ENCODE peak calls at places on chromosomes 7 and 10, in ten cellular contexts. One of them, this sample, is unnamed.

GRCh38 chr7:5012985-5013384 is 32.7 kb upstream of the RBAK start:
- DNase-seq in gastrocnemius medialis: no peak
- DNase-seq in stimulated activated CD8-positive, alpha-beta memory T cell treated with anti-CD3 and anti-CD28 coated beads, Interleukin-2, amount 100 ng/mL, for 1 hour: no peak
- DNase-seq in GM23248: no peak
- DNase-seq in NCI-H510A: no peak
- DNase-seq in epithelial cell of esophagus: no peak
- DNase-seq in left cardiac atrium: no peak
- DNase-seq in ovary: no peak
- DNase-seq in NCI-H1436: no peak
- DNase-seq in mucosa of gallbladder: no peak
- DNase-seq in this sample: no peak

GRCh38 chr7:82745117-82745516 is 301.5 kb upstream of the CACNA2D1 start:
- DNase-seq in gastrocnemius medialis: no peak
- DNase-seq in stimulated activated CD8-positive, alpha-beta memory T cell treated with anti-CD3 and anti-CD28 coated beads, Interleukin-2, amount 100 ng/mL, for 1 hour: no peak
- DNase-seq in GM23248: peak
- DNase-seq in NCI-H510A: no peak
- DNase-seq in epithelial cell of esophagus: no peak
- DNase-seq in left cardiac atrium: no peak
- DNase-seq in ovary: no peak
- DNase-seq in NCI-H1436: no peak
- DNase-seq in mucosa of gallbladder: no peak
- DNase-seq in this sample: no peak

GRCh38 chr10:62244785-62245595 is 23.7 kb downstream of the RTKN2 start:
- DNase-seq in gastrocnemius medialis: peak
- DNase-seq in stimulated activated CD8-positive, alpha-beta memory T cell treated with anti-CD3 and anti-CD28 coated beads, Interleukin-2, amount 100 ng/mL, for 1 hour: peak
- DNase-seq in GM23248: peak
- DNase-seq in NCI-H510A: no peak
- DNase-seq in epithelial cell of esophagus: peak
- DNase-seq in left cardiac atrium: no peak
- DNase-seq in ovary: no peak
- DNase-seq in NCI-H1436: peak
- DNase-seq in mucosa of gallbladder: peak
- DNase-seq in this sample: peak

GRCh38 chr7:40986351-40986873 is 716.5 kb downstream of the INHBA start:
- DNase-seq in gastrocnemius medialis: no peak
- DNase-seq in stimulated activated CD8-positive, alpha-beta memory T cell treated with anti-CD3 and anti-CD28 coated beads, Interleukin-2, amount 100 ng/mL, for 1 hour: no peak
- DNase-seq in GM23248: peak
- DNase-seq in NCI-H510A: no peak
- DNase-seq in epithelial cell of esophagus: peak
- DNase-seq in left cardiac atrium: no peak
- DNase-seq in ovary: no peak
- DNase-seq in NCI-H1436: no peak
- DNase-seq in mucosa of gallbladder: no peak
- DNase-seq in this sample: no peak

GRCh38 chr10:48381971-48382370 is 75.5 kb downstream of the MAPK8 start:
- DNase-seq in gastrocnemius medialis: no peak
- DNase-seq in stimulated activated CD8-positive, alpha-beta memory T cell treated with anti-CD3 and anti-CD28 coated beads, Interleukin-2, amount 100 ng/mL, for 1 hour: no peak
- DNase-seq in GM23248: no peak
- DNase-seq in NCI-H510A: no peak
- DNase-seq in epithelial cell of esophagus: no peak
- DNase-seq in left cardiac atrium: no peak
- DNase-seq in ovary: no peak
- DNase-seq in NCI-H1436: no peak
- DNase-seq in mucosa of gallbladder: no peak
- DNase-seq in this sample: no peak

GRCh38 chr10:27258838-27259532 is 18.4 kb upstream of the ACBD5 start:
- DNase-seq in gastrocnemius medialis: no peak
- DNase-seq in stimulated activated CD8-positive, alpha-beta memory T cell treated with anti-CD3 and anti-CD28 coated beads, Interleukin-2, amount 100 ng/mL, for 1 hour: no peak
- DNase-seq in GM23248: peak
- DNase-seq in NCI-H510A: no peak
- DNase-seq in epithelial cell of esophagus: peak
- DNase-seq in left cardiac atrium: no peak
- DNase-seq in ovary: no peak
- DNase-seq in NCI-H1436: no peak
- DNase-seq in mucosa of gallbladder: no peak
- DNase-seq in this sample: peak

GRCh38 chr7:130740617-130741016 is 6.6 kb upstream of the KLF14 start:
- DNase-seq in gastrocnemius medialis: no peak
- DNase-seq in stimulated activated CD8-positive, alpha-beta memory T cell treated with anti-CD3 and anti-CD28 coated beads, Interleukin-2, amount 100 ng/mL, for 1 hour: no peak
- DNase-seq in GM23248: no peak
- DNase-seq in NCI-H510A: no peak
- DNase-seq in epithelial cell of esophagus: no peak
- DNase-seq in left cardiac atrium: no peak
- DNase-seq in ovary: no peak
- DNase-seq in NCI-H1436: no peak
- DNase-seq in mucosa of gallbladder: no peak
- DNase-seq in this sample: no peak

GRCh38 chr7:140067052-140067451 is 4.3 kb upstream of the PARP12 start:
- DNase-seq in gastrocnemius medialis: no peak
- DNase-seq in stimulated activated CD8-positive, alpha-beta memory T cell treated with anti-CD3 and anti-CD28 coated beads, Interleukin-2, amount 100 ng/mL, for 1 hour: no peak
- DNase-seq in GM23248: no peak
- DNase-seq in NCI-H510A: no peak
- DNase-seq in epithelial cell of esophagus: no peak
- DNase-seq in left cardiac atrium: no peak
- DNase-seq in ovary: no peak
- DNase-seq in NCI-H1436: no peak
- DNase-seq in mucosa of gallbladder: no peak
- DNase-seq in this sample: no peak

GRCh38 chr7:32941996-32942782 is 15.1 kb upstream of the FKBP9 start:
- DNase-seq in gastrocnemius medialis: peak
- DNase-seq in stimulated activated CD8-positive, alpha-beta memory T cell treated with anti-CD3 and anti-CD28 coated beads, Interleukin-2, amount 100 ng/mL, for 1 hour: peak
- DNase-seq in GM23248: peak
- DNase-seq in NCI-H510A: peak
- DNase-seq in epithelial cell of esophagus: peak
- DNase-seq in left cardiac atrium: peak
- DNase-seq in ovary: peak
- DNase-seq in NCI-H1436: peak
- DNase-seq in mucosa of gallbladder: peak
- DNase-seq in this sample: peak

GRCh38 chr10:30121401-30121800 is 62.0 kb upstream of the JCAD start:
- DNase-seq in gastrocnemius medialis: no peak
- DNase-seq in stimulated activated CD8-positive, alpha-beta memory T cell treated with anti-CD3 and anti-CD28 coated beads, Interleukin-2, amount 100 ng/mL, for 1 hour: no peak
- DNase-seq in GM23248: no peak
- DNase-seq in NCI-H510A: no peak
- DNase-seq in epithelial cell of esophagus: no peak
- DNase-seq in left cardiac atrium: no peak
- DNase-seq in ovary: no peak
- DNase-seq in NCI-H1436: no peak
- DNase-seq in mucosa of gallbladder: no peak
- DNase-seq in this sample: no peak

GRCh38 chr7:151416921-151417320 is 7.1 kb upstream of the WDR86 start:
- DNase-seq in gastrocnemius medialis: no peak
- DNase-seq in stimulated activated CD8-positive, alpha-beta memory T cell treated with anti-CD3 and anti-CD28 coated beads, Interleukin-2, amount 100 ng/mL, for 1 hour: no peak
- DNase-seq in GM23248: no peak
- DNase-seq in NCI-H510A: no peak
- DNase-seq in epithelial cell of esophagus: no peak
- DNase-seq in left cardiac atrium: no peak
- DNase-seq in ovary: no peak
- DNase-seq in NCI-H1436: no peak
- DNase-seq in mucosa of gallbladder: no peak
- DNase-seq in this sample: no peak